ENCODE peak calls at places on chromosomes 4 and X, in ten cellular contexts. H is fibroblast of lung, S is HCT116, B is IMR-90, W is SK-N-SH, C is GM23338, D is neural progenitor cell, L is mesenchymal stem cell, G is neuronal stem cell, U is A549. Z is an unnamed sample.
A peak's percentile ranks its signal among the peaks of the same experiment; 100 is the strongest.

GRCh38 chrX:51215266-51215665 is 117.4 kb upstream of the NUDT10 start:
- DNase-seq in L (no peak), B (no peak), G (no peak), U (no peak), W (no peak), C (peak; percentile 49), H (no peak), D (peak; percentile 25), S (no peak), Z (peak; percentile 1)

GRCh38 chrX:52353838-52354237 is 15.0 kb upstream of the XAGE2 start:
- DNase-seq in S (no peak), G (no peak), U (no peak), B (no peak), H (no peak), W (no peak), D (no peak), C (peak; percentile 4), L (no peak), Z (no peak)

GRCh38 chr4:7805533-7806079 is 134.1 kb downstream of the AFAP1 start:
- DNase-seq in S (no peak), B (peak; percentile 95), L (peak; percentile 67), W (no peak), H (peak; percentile 98), C (peak; percentile 68), D (peak; percentile 61), U (peak; percentile 54), G (no peak), Z (no peak)

GRCh38 chr4:3401436-3402171 is 40.2 kb upstream of the HGFAC start:
- DNase-seq in L (no peak), D (no peak), G (no peak), W (no peak), B (no peak), S (no peak), C (no peak), U (no peak), H (peak; percentile 71), Z (no peak)

GRCh38 chr4:154160925-154161324 is 330.7 kb downstream of the DCHS2 start:
- DNase-seq in U (no peak), W (no peak), C (peak; percentile 15), B (no peak), H (peak; percentile 26), D (no peak), S (no peak), L (no peak), G (no peak), Z (no peak)

GRCh38 chrX:105471597-105471996 is 251.1 kb upstream of the TEX13A start:
- DNase-seq in H (no peak), U (no peak), D (no peak), G (no peak), W (no peak), S (no peak), B (no peak), L (no peak), C (no peak), Z (no peak)

GRCh38 chr4:111945014-111945413 is 200.2 kb upstream of the FAM241A start:
- DNase-seq in H (peak; percentile 9), B (no peak), W (no peak), S (no peak), D (peak; percentile 9), G (no peak), C (peak; percentile 34), L (peak; percentile 16), U (no peak), Z (no peak)

GRCh38 chr4:23360718-23361117 is 529.1 kb downstream of the PPARGC1A start:
- DNase-seq in D (no peak), B (no peak), G (no peak), L (no peak), C (no peak), W (no peak), U (no peak), H (no peak), S (no peak), Z (no peak)

GRCh38 chrX:71475906-71476305 is 57.0 kb upstream of the OGT start:
- DNase-seq in W (no peak), L (no peak), G (no peak), D (no peak), C (no peak), S (no peak), U (no peak), B (no peak), H (peak; percentile 4), Z (no peak)

GRCh38 chrX:110242371-110242770 is 75.5 kb downstream of the AMMECR1 start:
- DNase-seq in B (no peak), H (no peak), L (no peak), G (no peak), C (no peak), D (no peak), W (no peak), U (no peak), S (no peak), Z (no peak)

GRCh38 chrX:69156638-69157037 is 8.6 kb downstream of the PJA1 start:
- DNase-seq in G (no peak), L (no peak), D (no peak), B (no peak), W (peak; percentile 1), S (no peak), C (no peak), U (no peak), H (no peak), Z (no peak)

GRCh38 chrX:148601034-148601433 is 100.6 kb downstream of the AFF2 start:
- DNase-seq in D (no peak), B (no peak), S (no peak), W (no peak), G (no peak), L (peak; percentile 0), U (no peak), C (no peak), H (peak; percentile 69), Z (no peak)

GRCh38 chrX:39049975-39050374 is 248.7 kb downstream of the MID1IP1 start:
- DNase-seq in C (no peak), H (no peak), G (no peak), U (no peak), L (no peak), B (no peak), W (no peak), D (no peak), S (no peak), Z (no peak)

GRCh38 chrX:55057691-55058249 is 17.1 kb upstream of the PAGE2B start:
- DNase-seq in B (peak; percentile 28), W (peak; percentile 40), L (peak; percentile 35), U (peak; percentile 2), G (peak; percentile 1), H (peak; percentile 12), C (peak; percentile 44), S (peak; percentile 16), D (peak; percentile 26), Z (peak; percentile 32)

GRCh38 chr4:127668770-127669169 is 36.0 kb downstream of the INTU start:
- DNase-seq in L (no peak), U (no peak), B (peak; percentile 14), D (no peak), W (no peak), H (peak; percentile 68), G (peak; percentile 37), C (no peak), S (no peak), Z (no peak)

GRCh38 chr4:77002721-77003120 is 53.2 kb downstream of the SEPTIN11 start:
- DNase-seq in H (no peak), S (no peak), W (no peak), U (no peak), D (no peak), G (no peak), L (peak; percentile 44), C (no peak), B (no peak), Z (no peak)

DNA sequence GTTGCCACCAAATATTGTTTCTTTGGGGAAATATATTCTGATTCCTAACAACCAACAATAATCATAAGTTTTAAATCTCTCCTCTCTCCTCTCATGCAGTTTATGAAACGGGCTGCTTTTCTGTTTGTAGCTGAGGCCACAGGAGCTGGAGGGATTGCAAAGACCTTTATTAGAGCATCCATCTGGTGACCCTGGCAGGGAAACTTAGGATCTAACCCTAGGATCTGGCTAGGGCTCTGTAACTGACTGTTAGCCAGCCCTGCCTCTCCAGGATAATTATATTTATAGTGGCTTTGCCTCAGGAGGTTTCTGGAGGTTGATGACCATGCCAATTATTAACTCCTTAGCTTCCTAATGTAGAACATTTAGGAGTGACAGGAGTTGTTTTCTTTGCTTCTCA is 57.0 kb downstream of the SMAD1 start:
- DNase-seq in U (no peak), G (no peak), S (no peak), W (no peak), B (no peak), C (no peak), H (no peak), D (no peak), L (no peak), Z (no peak)
- H3K4me1 ChIP-seq in U (peaks cover 4% of the 10 kb centered on the region), G (peaks cover 4% of the 10 kb centered on the region), S (no peaks in the 10 kb centered on the region), W (peaks cover 33% of the 10 kb centered on the region), B (peaks cover 9% of the 10 kb centered on the region), C (peaks cover 19% of the 10 kb centered on the region), H (no peaks in the 10 kb centered on the region), D (peaks cover 15% of the 10 kb centered on the region), L (peaks cover 2% of the 10 kb centered on the region), Z (peaks cover 59% of the 10 kb centered on the region)

DNA sequence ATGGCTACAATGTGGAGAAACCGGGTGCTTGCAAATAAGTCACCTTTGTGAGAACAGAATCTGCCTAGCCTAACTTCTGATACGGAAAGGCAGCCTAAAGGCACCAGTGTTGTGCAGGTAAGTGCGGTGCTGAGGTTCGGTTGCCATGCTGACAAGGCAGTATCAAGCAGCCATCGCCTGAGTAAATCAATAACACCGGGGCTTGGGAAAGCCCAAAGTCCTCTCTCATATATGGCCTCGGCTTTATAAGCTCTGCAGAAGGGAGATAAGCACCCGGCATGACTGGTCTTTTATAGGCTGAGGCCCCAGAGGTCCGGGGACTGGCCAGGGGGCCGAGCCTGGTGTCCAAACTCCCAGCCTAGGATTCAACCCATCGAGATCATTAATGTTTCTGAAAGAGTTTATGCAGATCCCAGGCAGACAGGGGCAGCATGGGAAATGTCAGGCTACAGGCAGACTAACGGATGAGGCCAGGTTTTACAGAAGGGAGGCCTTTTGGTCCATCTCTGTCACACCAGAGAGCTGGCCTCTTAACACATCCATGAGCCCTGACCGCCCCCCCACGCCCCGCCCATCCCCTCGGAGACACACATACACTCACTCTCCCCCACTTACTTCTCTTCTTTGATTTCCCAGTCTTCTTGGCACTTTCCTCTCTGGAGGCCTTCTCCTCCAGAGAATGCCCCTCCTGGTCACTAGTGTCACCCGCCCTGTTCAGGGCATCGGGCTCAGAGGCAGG is 38.5 kb downstream of the ELF4 start:
- DNase-seq in G (no peak), D (no peak), S (no peak), W (no peak), U (no peak), L (no peak), H (no peak), C (no peak), B (no peak), Z (no peak)
- H3K4me2 ChIP-seq in G (no peak overlapping the region), D (no peak overlapping the region), S (no peak overlapping the region), W (no peak overlapping the region), U (no peak overlapping the region), L (no peak overlapping the region), H (no peak overlapping the region), C (no peak overlapping the region), B (no peak overlapping the region), Z (no peak overlapping the region)

GRCh38 chr4:14607578-14607977 is 394.7 kb upstream of the CPEB2 start:
- DNase-seq in U (no peak), G (no peak), D (no peak), C (no peak), B (no peak), H (no peak), S (no peak), W (no peak), L (peak; percentile 93), Z (no peak)
- H3K27ac ChIP-seq in U (peak overlapping the region; percentile 50), G (no peak overlapping the region), D (no peak overlapping the region), C (no peak overlapping the region), B (no peak overlapping the region), H (no peak overlapping the region), S (no peak overlapping the region), W (no peak overlapping the region), L (no peak overlapping the region), Z (no peak overlapping the region)

GRCh38 chr4:2268357-2269205 is 6.7 kb upstream of the MXD4 start:
- DNase-seq in D (no peak), B (no peak), C (no peak), H (no peak), S (no peak), G (no peak), W (peak; percentile 38), L (no peak), U (no peak), Z (no peak)
- H3K4me1 ChIP-seq in D (peaks cover 19% of the 10 kb centered on the region), B (peaks cover 3% of the 10 kb centered on the region), C (peaks cover 9% of the 10 kb centered on the region), H (peaks cover 4% of the 10 kb centered on the region), S (no peaks in the 10 kb centered on the region), G (peaks cover 13% of the 10 kb centered on the region), W (no peaks in the 10 kb centered on the region), L (peaks cover 24% of the 10 kb centered on the region), U (no peaks in the 10 kb centered on the region), Z (peaks cover 11% of the 10 kb centered on the region)

Z was measured in OCI-LY7.